ENCODE peak calls at places on chromosomes 3 and 15, in ten cellular contexts. T, S, U, I, A, D, J, E, V and X are unnamed samples.
A peak's percentile ranks its signal among the peaks of the same experiment; 100 is the strongest.

GRCh38 chr3:188542196-188542595 is 388.2 kb downstream of the LPP start:
- DNase-seq in I (no peak), E (no peak), V (no peak), U (no peak), D (no peak), A (no peak), S (no peak), T (no peak), J (no peak), X (no peak)

GRCh38 chr15:38080651-38081271 is 146.3 kb downstream of the TMCO5A start:
- DNase-seq in A (no peak), U (no peak), E (no peak), T (peak; percentile 33), D (no peak), I (no peak), J (no peak), S (no peak), V (no peak), X (no peak)

GRCh38 chr15:72515591-72516389 is 41.7 kb downstream of the ARIH1 start:
- DNase-seq in J (no peak), S (no peak), I (no peak), T (peak; percentile 25), U (no peak), E (no peak), V (no peak), A (no peak), D (peak; percentile 27), X (no peak)

GRCh38 chr3:111863942-111864341 is 4.9 kb downstream of the PHLDB2 start:
- DNase-seq in V (no peak), U (no peak), T (peak; percentile 48), I (no peak), E (no peak), J (no peak), S (no peak), A (no peak), D (no peak), X (no peak)

GRCh38 chr3:16993227-16993626 is 108.5 kb downstream of the PLCL2 start:
- DNase-seq in D (peak; percentile 24), U (no peak), E (no peak), V (no peak), I (no peak), A (no peak), T (peak; percentile 51), S (no peak), J (no peak), X (no peak)

GRCh38 chr15:101157721-101158120 is 94.1 kb downstream of the CHSY1 start:
- DNase-seq in E (no peak), I (no peak), J (no peak), V (no peak), S (no peak), U (no peak), D (no peak), T (no peak), A (no peak), X (no peak)

GRCh38 chr15:73856458-73857192 is 16.7 kb upstream of the TBC1D21 start:
- DNase-seq in S (no peak), A (no peak), T (no peak), E (no peak), U (no peak), I (peak; percentile 84), V (no peak), D (no peak), J (peak; percentile 49), X (no peak)

GRCh38 chr15:41979493-41980266 is 7.3 kb upstream of the EHD4 start:
- DNase-seq in D (no peak), S (no peak), T (peak; percentile 51), I (no peak), U (peak; percentile 8), V (no peak), J (peak; percentile 35), E (no peak), A (no peak), X (no peak)

GRCh38 chr3:161069441-161070251 is 35.5 kb downstream of the B3GALNT1 start:
- DNase-seq in D (peak; percentile 90), V (peak; percentile 77), U (peak; percentile 68), E (no peak), T (peak; percentile 83), A (no peak), S (no peak), J (no peak), I (no peak), X (no peak)

GRCh38 chr3:46677096-46677702 is 16.3 kb downstream of the ALS2CL start:
- DNase-seq in V (no peak), U (no peak), J (no peak), E (no peak), T (no peak), A (no peak), S (no peak), I (peak; percentile 64), D (no peak), X (no peak)

GRCh38 chr15:80474751-80475295 is 70.6 kb downstream of the ARNT2 start:
- DNase-seq in A (no peak), I (no peak), E (no peak), U (no peak), D (no peak), T (no peak), V (no peak), J (no peak), S (no peak), X (no peak)

GRCh38 chr15:64842986-64843561 is 1.4 kb downstream of the PLEKHO2 start:
- DNase-seq in A (peak; percentile 75), T (peak; percentile 71), E (no peak), U (peak; percentile 83), J (peak; percentile 67), I (no peak), S (no peak), D (peak; percentile 49), V (no peak), X (no peak)

GRCh38 chr3:99970198-99970597 is 144.1 kb downstream of the FILIP1L start:
- DNase-seq in I (no peak), D (no peak), S (no peak), V (peak; percentile 28), T (no peak), E (no peak), U (no peak), A (no peak), J (no peak), X (no peak)

GRCh38 chr3:181703701-181704420 is 7.9 kb upstream of the SOX2 start:
- DNase-seq in T (no peak), E (no peak), S (peak; percentile 16), J (peak; percentile 66), A (no peak), V (no peak), I (peak; percentile 65), U (no peak), D (no peak), X (no peak)

GRCh38 chr15:64110945-64111678 is 15.3 kb downstream of the SNX1 start:
- DNase-seq in J (no peak), E (no peak), U (no peak), A (no peak), T (no peak), S (no peak), D (no peak), V (no peak), I (no peak), X (no peak)

GRCh38 chr3:50154840-50155490 is at the start of gene SEMA3F:
- DNase-seq in A (no peak), D (peak; percentile 55), S (peak; percentile 93), E (peak; percentile 63), U (peak; percentile 78), T (peak; percentile 51), J (peak; percentile 89), I (no peak), V (peak; percentile 75), X (no peak)

GRCh38 chr3:102113421-102114041 is 264.2 kb downstream of the NFKBIZ start:
- DNase-seq in U (no peak), E (no peak), T (no peak), D (no peak), V (no peak), A (no peak), J (no peak), S (no peak), I (no peak), X (no peak)

GRCh38 chr3:43736558-43736995 is 45.8 kb downstream of the ABHD5 start:
- DNase-seq in I (no peak), D (no peak), S (no peak), J (no peak), E (no peak), T (peak; percentile 66), U (no peak), A (no peak), V (no peak), X (no peak)

GRCh38 chr15:52783929-52784798 is 6.0 kb downstream of the ONECUT1 start:
- DNase-seq in D (no peak), S (peak; percentile 90), U (no peak), T (no peak), I (peak; percentile 82), E (peak; percentile 39), J (peak; percentile 90), V (peak; percentile 52), A (no peak), X (no peak)

GRCh38 chr3:5476403-5476802 is 288.9 kb downstream of the EDEM1 start:
- DNase-seq in D (no peak), I (no peak), T (no peak), U (no peak), V (no peak), A (no peak), J (peak; percentile 47), S (no peak), E (no peak), X (no peak)
- TF ChIP-seq CTCF in D (no peak), I (no peak), T (no peak), U (no peak), V (no peak), A (no peak), J (peak; percentile 63), S (peak; percentile 4), E (no peak), X (no peak)

GRCh38 chr3:185733980-185734724 is 90.7 kb downstream of the IGF2BP2 start:
- DNase-seq in I (no peak), T (peak; percentile 88), V (no peak), A (peak; percentile 40), E (no peak), U (no peak), D (peak; percentile 88), J (peak; percentile 84), S (peak; percentile 75), X (no peak)
- TF ChIP-seq CTCF in I (peak; percentile 32), T (peak; percentile 70), V (peak; percentile 66), A (peak; percentile 27), E (no peak), U (no peak), D (peak; percentile 70), J (peak; percentile 87), S (peak; percentile 66), X (no peak)

DNA sequence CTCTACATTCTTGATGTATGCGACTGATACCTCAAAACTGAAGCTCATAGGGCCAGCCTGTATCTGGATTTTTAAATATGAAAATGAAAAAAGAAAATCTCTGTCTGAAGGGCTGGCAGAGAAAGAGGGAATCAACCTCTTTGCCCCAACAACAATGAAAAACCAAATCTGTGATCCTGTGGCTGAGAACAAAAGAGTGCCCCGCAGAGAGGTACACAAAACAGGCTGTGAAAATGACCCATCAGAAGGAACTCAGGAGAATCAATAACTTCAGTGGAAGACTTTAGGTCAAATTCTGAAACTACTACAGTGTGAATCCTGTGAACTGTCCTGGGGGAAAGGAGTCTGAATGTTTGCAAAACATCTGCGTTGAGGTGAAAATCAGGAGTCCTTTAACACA is 8.1 kb upstream of the RTP4 start:
- DNase-seq in E (no peak), T (no peak), S (peak; percentile 61), U (no peak), D (no peak), J (peak; percentile 71), I (no peak), A (no peak), V (no peak), X (no peak)
- TF ChIP-seq CTCF in E (no peak), T (no peak), S (no peak), U (no peak), D (no peak), J (peak; percentile 16), I (no peak), A (no peak), V (no peak), X (no peak)

GRCh38 chr3:129628169-129628522 is 21.7 kb upstream of the PLXND1 start:
- DNase-seq in U (no peak), I (no peak), V (no peak), E (no peak), D (no peak), J (no peak), T (no peak), A (peak; percentile 68), S (no peak), X (no peak)
- TF ChIP-seq CTCF in U (no peak), I (no peak), V (no peak), E (no peak), D (no peak), J (no peak), T (no peak), A (no peak), S (no peak), X (no peak)